ENCODE peak calls at places on chromosomes 13 and 19, in ten cellular contexts. B is heart right ventricle; L is heart left ventricle; U is adrenal gland; M is thyroid gland; G is tibial nerve; R is CD8-positive, alpha-beta memory T cell; Z is mammary epithelial cell; V is OCI-LY7; C is IMR-90. X is an unnamed sample. For H3K36me3, the result is how much of the 10 kb centered on the place peaks cover.

GRCh38 chr13:109226631-109227030 is 559.8 kb downstream of the IRS2 start:
- DNase-seq in Z (no peak), G (no peak), U (no peak), C (no peak), B (no peak), V (no peak), L (no peak), R (no peak), M (no peak), X (no peak)

GRCh38 chr13:34352958-34353357 is 535.0 kb downstream of the RFC3 start:
- DNase-seq in G (no peak), V (no peak), U (no peak), L (no peak), M (no peak), R (no peak), C (peak), Z (no peak), B (no peak), X (no peak)

GRCh38 chr13:20232556-20233277 is 598 bp upstream of the GJB6 start:
- DNase-seq in V (no peak), B (no peak), R (no peak), U (no peak), L (no peak), Z (no peak), M (no peak), G (no peak), C (no peak), X (no peak)

GRCh38 chr13:112142401-112142930 is 75.5 kb downstream of the SOX1 start:
- DNase-seq in C (no peak), V (no peak), G (no peak), M (no peak), L (no peak), U (no peak), B (no peak), R (no peak), Z (no peak), X (no peak)

GRCh38 chr19:47253467-47253881 is 2.9 kb upstream of the CCDC9 start:
- DNase-seq in R (no peak), U (no peak), C (peak), M (no peak), L (no peak), Z (peak), V (no peak), G (no peak), B (no peak), X (no peak)

GRCh38 chr19:55157064-55157908 is at the start of gene TNNI3:
- DNase-seq in B (peak), C (no peak), L (peak), G (no peak), V (no peak), Z (no peak), M (no peak), U (no peak), R (no peak), X (no peak)

GRCh38 chr13:41308241-41308640 is 2.8 kb upstream of the NAA16 start:
- DNase-seq in C (no peak), R (no peak), U (no peak), Z (no peak), L (no peak), M (no peak), V (no peak), B (no peak), G (no peak), X (no peak)

GRCh38 chr13:85247780-85248179 is 551.4 kb downstream of the SLITRK6 start:
- DNase-seq in L (no peak), M (no peak), R (no peak), B (no peak), C (no peak), Z (no peak), U (no peak), V (no peak), G (no peak), X (no peak)

GRCh38 chr13:110503037-110503901 is 58.3 kb downstream of the RAB20 start:
- DNase-seq in M (no peak), U (peak), R (no peak), G (no peak), L (no peak), V (no peak), C (peak), Z (no peak), B (no peak), X (no peak)

GRCh38 chr13:72218966-72219365 is 352.0 kb upstream of the DACH1 start:
- DNase-seq in Z (no peak), M (no peak), B (no peak), L (no peak), G (no peak), V (no peak), U (no peak), R (no peak), C (no peak), X (no peak)

GRCh38 chr19:38514812-38515633 is 81.5 kb downstream of the RYR1 start:
- DNase-seq in Z (peak), V (peak), M (peak), C (peak), R (peak), B (peak), G (peak), U (peak), L (peak), X (peak)

GRCh38 chr19:21463449-21464105 is 41.8 kb upstream of the ZNF429 start:
- DNase-seq in B (peak), Z (peak), R (no peak), C (no peak), G (no peak), U (peak), V (no peak), L (peak), M (peak), X (peak)

DNA sequence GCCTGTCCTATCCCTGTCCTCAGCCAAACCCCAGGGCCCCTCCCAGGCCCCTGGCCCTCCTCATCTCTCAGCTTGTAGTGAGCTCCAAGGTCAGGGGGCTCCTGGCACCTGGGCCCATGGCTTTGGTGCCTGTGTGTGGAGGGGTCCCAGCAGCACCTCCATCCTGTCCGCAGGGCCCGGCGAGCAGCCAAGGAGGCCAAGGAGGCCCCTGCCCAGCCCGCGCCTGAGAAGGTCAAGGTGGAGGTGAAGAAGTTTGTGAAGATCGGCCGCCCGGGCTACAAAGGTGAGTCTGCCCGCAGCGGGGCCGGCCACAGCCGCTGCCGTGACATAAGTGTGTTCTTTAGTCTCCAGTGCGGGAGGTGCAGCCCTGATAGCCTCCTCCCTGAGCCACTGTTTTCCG is 3.9 kb upstream of the AMH start:
- DNase-seq in V (no peak), C (no peak), Z (no peak), L (no peak), B (no peak), G (no peak), M (no peak), R (no peak), U (no peak), X (no peak)
- H3K36me3 ChIP-seq in V (half or more), C (half or more), Z (under half), L (half or more), B (under half), G (under half), M (under half), R (under half), U (under half), X (half or more)

GRCh38 chr13:98496966-98497365 is 79.9 kb downstream of the STK24 start:
- DNase-seq in M (no peak), U (no peak), Z (no peak), B (no peak), G (no peak), C (no peak), V (no peak), L (no peak), R (no peak), X (no peak)
- H3K27ac ChIP-seq in M (peak), U (no peak), Z (no peak), B (no peak), G (peak), C (no peak), V (no peak), L (no peak), R (no peak), X (peak)

GRCh38 chr19:17192751-17193150 is 22.4 kb upstream of the USE1 start:
- DNase-seq in M (no peak), V (no peak), U (no peak), G (no peak), C (no peak), B (no peak), Z (no peak), R (no peak), L (no peak), X (no peak)
- H3K36me3 ChIP-seq in M (under half), V (half or more), U (half or more), G (under half), C (half or more), B (half or more), Z (under half), R (half or more), L (half or more), X (under half)

GRCh38 chr13:23600534-23600933 is 30.3 kb downstream of the TNFRSF19 start:
- DNase-seq in V (no peak), U (no peak), M (no peak), Z (no peak), L (no peak), R (no peak), G (no peak), B (no peak), C (no peak), X (no peak)
- H3K27ac ChIP-seq in V (no peak), U (no peak), M (peak), Z (no peak), L (no peak), R (no peak), G (no peak), B (no peak), C (no peak), X (no peak)

GRCh38 chr13:79808475-79808874 is 327.5 kb downstream of the NDFIP2 start:
- DNase-seq in U (no peak), L (no peak), M (no peak), G (no peak), B (no peak), R (no peak), V (no peak), C (no peak), Z (no peak), X (no peak)
- H3K36me3 ChIP-seq in U (under half), L (under half), M (under half), G (under half), B (under half), R (under half), V (under half), C (under half), Z (under half), X (under half)

GRCh38 chr19:3282155-3282554 is 57.7 kb downstream of the CELF5 start:
- DNase-seq in U (no peak), R (no peak), L (no peak), G (no peak), C (no peak), B (no peak), V (no peak), Z (no peak), M (no peak), X (no peak)
- H3K27ac ChIP-seq in U (no peak), R (no peak), L (no peak), G (no peak), C (no peak), B (no peak), V (no peak), Z (no peak), M (no peak), X (no peak)

X was measured in lung.